ENCODE peak calls at places on chromosomes 5 and 9, in ten cellular contexts. L, F, P, N, T, H, W, I, E and Z are unnamed samples.

GRCh38 chr9:89710689-89711088 is 105.9 kb downstream of the GADD45G start:
- DNase-seq in P (no peak), F (no peak), H (no peak), I (no peak), T (no peak), E (no peak), N (no peak), W (no peak), L (no peak), Z (peak; percentile 41)

GRCh38 chr5:84634256-84634655 is 249.6 kb upstream of the EDIL3 start:
- DNase-seq in L (no peak), E (no peak), N (no peak), T (no peak), H (no peak), W (no peak), P (no peak), I (no peak), F (no peak), Z (no peak)

GRCh38 chr9:77305622-77306365 is 128.5 kb downstream of the VPS13A start:
- DNase-seq in N (no peak), T (no peak), E (peak; percentile 62), H (no peak), I (no peak), P (no peak), F (no peak), W (no peak), L (no peak), Z (no peak)

GRCh38 chr9:132224645-132225044 is 62.8 kb downstream of the NTNG2 start:
- DNase-seq in W (no peak), E (no peak), P (no peak), T (no peak), H (no peak), F (no peak), I (no peak), L (no peak), N (no peak), Z (no peak)

GRCh38 chr9:73683862-73684591 is 532.4 kb downstream of the ANXA1 start:
- DNase-seq in W (no peak), N (peak; percentile 74), H (no peak), I (peak; percentile 5), P (no peak), E (peak; percentile 76), L (no peak), T (no peak), F (no peak), Z (peak; percentile 17)

GRCh38 chr5:176530983-176531901 is 6.0 kb downstream of the RNF44 start:
- DNase-seq in F (no peak), N (no peak), W (no peak), L (no peak), I (no peak), P (peak; percentile 57), E (no peak), T (peak; percentile 49), H (peak; percentile 65), Z (no peak)

GRCh38 chr5:78108564-78108963 is 185.9 kb downstream of the AP3B1 start:
- DNase-seq in H (no peak), P (no peak), L (no peak), E (no peak), W (no peak), F (no peak), T (no peak), I (no peak), N (no peak), Z (no peak)

GRCh38 chr9:99189887-99190596 is 31.7 kb downstream of the ALG2 start:
- DNase-seq in W (no peak), I (no peak), F (no peak), E (peak; percentile 29), N (no peak), T (no peak), H (no peak), P (no peak), L (no peak), Z (no peak)

GRCh38 chr5:72115277-72115676 is 8.0 kb downstream of the MAP1B start:
- DNase-seq in H (no peak), W (no peak), E (no peak), L (no peak), N (no peak), I (no peak), P (no peak), T (no peak), F (no peak), Z (no peak)

GRCh38 chr5:140408750-140409241 is 7.2 kb downstream of the ANKHD1 start:
- DNase-seq in W (no peak), E (no peak), T (no peak), H (no peak), N (peak; percentile 30), L (no peak), F (no peak), I (no peak), P (no peak), Z (no peak)

GRCh38 chr5:134053840-134054338 is 49.1 kb upstream of the VDAC1 start:
- DNase-seq in L (no peak), W (no peak), P (no peak), N (peak; percentile 94), E (no peak), I (no peak), T (no peak), F (no peak), H (no peak), Z (peak; percentile 59)

GRCh38 chr9:84822589-84823233 is 153.2 kb downstream of the NTRK2 start:
- DNase-seq in N (no peak), W (no peak), E (no peak), P (no peak), T (no peak), L (no peak), F (no peak), I (no peak), H (no peak), Z (no peak)

GRCh38 chr9:32879335-32879734 is 96.0 kb downstream of the TMEM215 start:
- DNase-seq in E (no peak), T (no peak), N (no peak), P (no peak), F (no peak), L (no peak), W (no peak), I (no peak), H (no peak), Z (no peak)

GRCh38 chr5:181189363-181189961 is 15.5 kb downstream of the TRIM7 start:
- DNase-seq in P (no peak), T (no peak), E (peak; percentile 73), N (no peak), F (peak; percentile 51), L (peak; percentile 12), H (peak; percentile 83), W (peak; percentile 35), I (no peak), Z (peak; percentile 56)